ENCODE peak calls at places on chromosomes 4 and X, in eight cellular contexts. V, U, R, I, H, L, E and O are unnamed samples.

GRCh38 chrX:13029341-13029740 is 15.1 kb downstream of the FAM9C start:
- DNase-seq in U (no peak), E (peak; percentile 14), V (no peak), I (peak; percentile 69), R (no peak), H (no peak), L (peak; percentile 59), O (no peak)

GRCh38 chr4:101066586-101066985 is 280.7 kb downstream of the PPP3CA start:
- DNase-seq in E (no peak), V (no peak), R (no peak), I (no peak), H (no peak), U (peak; percentile 63), L (no peak), O (no peak)

GRCh38 chr4:94406668-94407437 is 44.9 kb upstream of the PDLIM5 start:
- DNase-seq in L (peak; percentile 94), E (peak; percentile 38), U (peak; percentile 60), R (peak; percentile 28), H (peak; percentile 66), V (peak; percentile 56), I (peak; percentile 86), O (peak; percentile 48)

GRCh38 chr4:103904126-103904525 is 184.3 kb upstream of the TACR3 start:
- DNase-seq in I (no peak), R (no peak), H (no peak), V (no peak), U (no peak), L (no peak), E (no peak), O (no peak)

GRCh38 chr4:170854097-170854496 is 764.3 kb upstream of the AADAT start:
- DNase-seq in L (no peak), E (no peak), H (no peak), I (no peak), V (no peak), U (no peak), R (no peak), O (no peak)

GRCh38 chrX:116272881-116273280 is 102.3 kb downstream of the AGTR2 start:
- DNase-seq in U (no peak), I (peak; percentile 54), H (no peak), L (peak; percentile 20), V (no peak), E (no peak), R (no peak), O (no peak)

GRCh38 chrX:72568406-72569092 is 4.1 kb downstream of the HDAC8 start:
- DNase-seq in I (no peak), E (no peak), R (no peak), H (no peak), U (no peak), L (peak; percentile 62), V (no peak), O (no peak)

GRCh38 chrX:17563076-17563475 is 174.2 kb upstream of the SCML1 start:
- DNase-seq in V (no peak), I (no peak), L (no peak), H (no peak), R (no peak), E (no peak), U (no peak), O (no peak)

GRCh38 chr4:154368060-154368459 is 123.5 kb downstream of the DCHS2 start:
- DNase-seq in R (no peak), E (no peak), I (no peak), L (no peak), U (no peak), H (no peak), V (no peak), O (no peak)

GRCh38 chr4:169869487-169869886 is 111.7 kb upstream of the HPF1 start:
- DNase-seq in H (no peak), L (no peak), V (no peak), U (no peak), E (no peak), R (no peak), I (no peak), O (no peak)

GRCh38 chr4:139229534-139230039 is 50.4 kb downstream of the MGARP start:
- DNase-seq in U (peak; percentile 29), H (no peak), I (peak; percentile 72), V (peak; percentile 34), E (peak; percentile 47), R (peak; percentile 56), L (peak; percentile 72), O (peak; percentile 54)

GRCh38 chrX:155747520-155747919 is 133.6 kb upstream of the VAMP7 start:
- DNase-seq in E (no peak), U (peak; percentile 68), H (no peak), I (peak; percentile 72), L (peak; percentile 10), R (no peak), V (no peak), O (no peak)

GRCh38 chr4:831483-831805 is 5.5 kb upstream of the CPLX1 start:
- DNase-seq in H (no peak), R (no peak), E (no peak), L (no peak), U (no peak), V (no peak), I (no peak), O (no peak)